ENCODE peak calls at places on chromosomes 12 and 14, in four cellular contexts. One of them, this sample, is unnamed.

GRCh38 chr12:94722664-94723063 is 72.3 kb upstream of the TMCC3 start:
- DNase-seq in stomach: no peak
- DNase-seq in cardiac muscle cell: no peak
- DNase-seq in pancreas: no peak
- DNase-seq in this sample: no peak

GRCh38 chr12:92765871-92766270 is 63.1 kb downstream of the PLEKHG7 start:
- DNase-seq in pancreas: no peak
- DNase-seq in cardiac muscle cell: no peak
- DNase-seq in stomach: no peak
- DNase-seq in this sample: no peak

GRCh38 chr12:87952223-87952622 is 77.0 kb downstream of the C12orf50 start:
- DNase-seq in pancreas: no peak
- DNase-seq in stomach: no peak
- DNase-seq in cardiac muscle cell: no peak
- DNase-seq in this sample: no peak

GRCh38 chr12:110266980-110267620 is 13.9 kb upstream of the ATP2A2 start:
- DNase-seq in stomach: no peak
- DNase-seq in pancreas: no peak
- DNase-seq in cardiac muscle cell: peak; percentile 64
- DNase-seq in this sample: no peak

GRCh38 chr12:115916910-115917668 is 360.4 kb downstream of the MED13L start:
- DNase-seq in pancreas: peak; percentile 90
- DNase-seq in stomach: peak; percentile 81
- DNase-seq in cardiac muscle cell: peak; percentile 61
- DNase-seq in this sample: peak; percentile 37

GRCh38 chr12:67794151-67794550 is 145.6 kb downstream of the DYRK2 start:
- DNase-seq in pancreas: no peak
- DNase-seq in stomach: no peak
- DNase-seq in cardiac muscle cell: no peak
- DNase-seq in this sample: no peak

GRCh38 chr12:47394070-47394469 is 311.8 kb downstream of the RPAP3 start:
- DNase-seq in cardiac muscle cell: no peak
- DNase-seq in pancreas: no peak
- DNase-seq in stomach: no peak
- DNase-seq in this sample: no peak

GRCh38 chr12:82873309-82873708 is 186.6 kb downstream of the TMTC2 start:
- DNase-seq in pancreas: no peak
- DNase-seq in cardiac muscle cell: no peak
- DNase-seq in stomach: no peak
- DNase-seq in this sample: no peak

GRCh38 chr14:100523131-100523530 is 64.1 kb downstream of the BEGAIN start:
- DNase-seq in stomach: no peak
- DNase-seq in cardiac muscle cell: no peak
- DNase-seq in pancreas: peak; percentile 30
- DNase-seq in this sample: no peak

GRCh38 chr12:49348781-49349180 is 2.1 kb downstream of the DNAJC22 start:
- DNase-seq in pancreas: peak; percentile 65
- DNase-seq in stomach: peak; percentile 17
- DNase-seq in cardiac muscle cell: no peak
- DNase-seq in this sample: no peak

GRCh38 chr12:89651192-89651591 is 57.4 kb downstream of the ATP2B1 start:
- DNase-seq in pancreas: no peak
- DNase-seq in stomach: no peak
- DNase-seq in cardiac muscle cell: no peak
- DNase-seq in this sample: no peak

GRCh38 chr14:24986206-24986893 is 63.6 kb downstream of the STXBP6 start:
- DNase-seq in cardiac muscle cell: no peak
- DNase-seq in pancreas: no peak
- DNase-seq in stomach: no peak
- DNase-seq in this sample: no peak

GRCh38 chr12:117361312-117361670 is at the start of gene NOS1:
- DNase-seq in pancreas: no peak
- DNase-seq in cardiac muscle cell: peak; percentile 13
- DNase-seq in stomach: no peak
- DNase-seq in this sample: no peak

GRCh38 chr14:77302926-77303325 is 17.8 kb downstream of the POMT2 start:
- DNase-seq in stomach: no peak
- DNase-seq in pancreas: no peak
- DNase-seq in cardiac muscle cell: no peak
- DNase-seq in this sample: peak; percentile 50

GRCh38 chr12:56721721-56722120 is 3.4 kb downstream of the NACA start:
- DNase-seq in stomach: no peak
- DNase-seq in pancreas: no peak
- DNase-seq in cardiac muscle cell: no peak
- DNase-seq in this sample: no peak

GRCh38 chr12:65362231-65362630 is 83.7 kb downstream of the MSRB3 start:
- DNase-seq in pancreas: no peak
- DNase-seq in cardiac muscle cell: no peak
- DNase-seq in stomach: no peak
- DNase-seq in this sample: no peak

GRCh38 chr12:53756300-53757094 is 4.7 kb upstream of the CISTR start:
- DNase-seq in cardiac muscle cell: no peak
- DNase-seq in stomach: no peak
- DNase-seq in pancreas: no peak
- DNase-seq in this sample: no peak

GRCh38 chr12:57896437-57897201 is 44.7 kb upstream of the ATP23 start:
- DNase-seq in cardiac muscle cell: peak; percentile 60
- DNase-seq in pancreas: peak; percentile 82
- DNase-seq in stomach: peak; percentile 61
- DNase-seq in this sample: no peak

GRCh38 chr12:5439333-5439732 is 7.4 kb downstream of the NTF3 start:
- DNase-seq in pancreas: no peak
- DNase-seq in stomach: no peak
- DNase-seq in cardiac muscle cell: no peak
- DNase-seq in this sample: no peak
- TF ChIP-seq CTCF in pancreas: no peak
- TF ChIP-seq CTCF in stomach: no peak
- TF ChIP-seq CTCF in cardiac muscle cell: no peak
- TF ChIP-seq CTCF in this sample: peak; percentile 25

GRCh38 chr14:95465936-95466335 is 50.5 kb downstream of the SYNE3 start:
- DNase-seq in stomach: no peak
- DNase-seq in pancreas: no peak
- DNase-seq in cardiac muscle cell: no peak
- DNase-seq in this sample: no peak
- H3K4me1 ChIP-seq in stomach: peaks cover 18% of the 10 kb centered on the region
- H3K4me1 ChIP-seq in pancreas: no peaks in the 10 kb centered on the region
- H3K4me1 ChIP-seq in cardiac muscle cell: no peaks in the 10 kb centered on the region
- H3K4me1 ChIP-seq in this sample: no peaks in the 10 kb centered on the region

GRCh38 chr14:90518941-90519256 is 122.1 kb downstream of the CALM1 start:
- DNase-seq in stomach: peak; percentile 51
- DNase-seq in pancreas: peak; percentile 52
- DNase-seq in cardiac muscle cell: no peak
- DNase-seq in this sample: no peak
- TF ChIP-seq CTCF in stomach: peak; percentile 78
- TF ChIP-seq CTCF in pancreas: peak; percentile 51
- TF ChIP-seq CTCF in cardiac muscle cell: peak; percentile 60
- TF ChIP-seq CTCF in this sample: peak; percentile 73

GRCh38 chr12:104457746-104458644 is 1.2 kb downstream of the CHST11 start:
- DNase-seq in pancreas: peak; percentile 65
- DNase-seq in cardiac muscle cell: peak; percentile 53
- DNase-seq in stomach: peak; percentile 41
- DNase-seq in this sample: no peak
- H3K4me1 ChIP-seq in pancreas: no peaks in the 10 kb centered on the region
- H3K4me1 ChIP-seq in cardiac muscle cell: peaks cover 18% of the 10 kb centered on the region
- H3K4me1 ChIP-seq in stomach: peaks cover 7% of the 10 kb centered on the region
- H3K4me1 ChIP-seq in this sample: peaks cover 22% of the 10 kb centered on the region

DNA sequence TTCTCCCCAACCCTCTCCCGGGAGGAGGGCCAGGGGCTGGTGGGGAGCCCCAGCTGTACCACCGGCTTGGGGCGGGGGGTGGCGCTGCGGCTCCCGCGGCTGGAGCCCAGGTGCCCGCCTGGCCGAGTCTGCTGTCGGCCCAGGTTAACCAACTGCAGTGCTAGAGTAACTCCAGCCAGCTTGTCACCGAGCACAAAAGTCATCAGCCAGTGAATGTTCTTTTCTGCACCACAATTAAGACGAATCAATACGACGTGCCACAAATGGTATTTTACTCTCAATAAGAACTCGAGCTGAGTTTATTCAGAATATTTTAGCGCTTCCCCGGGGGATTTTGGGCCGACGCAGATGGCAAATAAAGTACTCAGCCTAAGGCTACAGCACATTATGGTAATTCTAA is 83.3 kb downstream of the BCL11B start:
- DNase-seq in cardiac muscle cell: peak; percentile 14
- DNase-seq in stomach: no peak
- DNase-seq in pancreas: no peak
- DNase-seq in this sample: no peak
- TF ChIP-seq CTCF in cardiac muscle cell: no peak
- TF ChIP-seq CTCF in stomach: no peak
- TF ChIP-seq CTCF in pancreas: no peak
- TF ChIP-seq CTCF in this sample: peak; percentile 64

DNA sequence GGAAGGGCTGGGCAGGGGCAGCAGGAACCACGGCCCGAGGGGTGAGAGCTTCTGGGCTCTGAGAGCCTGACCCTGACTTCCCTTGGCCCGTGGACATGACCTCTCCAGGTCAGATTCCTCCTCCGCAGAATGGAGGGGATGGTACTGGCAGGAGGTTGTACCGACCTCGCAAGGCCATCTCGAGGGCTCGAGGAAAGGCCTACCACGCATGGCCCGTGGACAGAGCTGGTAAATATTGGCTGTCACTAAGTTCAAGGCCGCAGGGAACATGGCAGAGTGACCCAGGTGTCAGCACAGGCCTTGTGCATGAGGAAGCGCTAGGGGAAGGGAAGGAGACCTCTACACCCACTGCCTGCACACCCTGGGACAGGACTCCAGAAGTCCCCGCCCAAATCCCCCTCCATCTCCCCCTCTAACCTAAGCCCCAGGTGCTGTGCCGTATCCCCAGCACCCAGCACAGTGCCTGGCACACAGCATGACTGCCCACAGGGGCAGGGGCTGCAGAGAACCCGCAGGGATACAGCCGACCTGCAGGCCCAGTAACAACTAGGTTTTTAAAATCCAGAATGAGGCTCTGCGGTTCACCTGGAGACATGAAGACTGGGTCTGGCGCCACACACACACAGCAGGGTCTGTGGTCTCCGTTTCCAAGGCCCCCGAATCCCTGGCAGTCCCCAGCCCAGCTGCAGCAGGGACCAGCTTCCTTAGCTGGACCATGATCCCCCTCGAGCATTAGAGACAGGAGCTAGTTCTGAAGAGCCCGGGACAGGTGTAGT is 54.8 kb upstream of the PPP2R5C start:
- DNase-seq in stomach: no peak
- DNase-seq in cardiac muscle cell: no peak
- DNase-seq in pancreas: no peak
- DNase-seq in this sample: no peak
- H3K4me1 ChIP-seq in stomach: peaks cover 17% of the 10 kb centered on the region
- H3K4me1 ChIP-seq in cardiac muscle cell: no peaks in the 10 kb centered on the region
- H3K4me1 ChIP-seq in pancreas: no peaks in the 10 kb centered on the region
- H3K4me1 ChIP-seq in this sample: no peaks in the 10 kb centered on the region

DNA sequence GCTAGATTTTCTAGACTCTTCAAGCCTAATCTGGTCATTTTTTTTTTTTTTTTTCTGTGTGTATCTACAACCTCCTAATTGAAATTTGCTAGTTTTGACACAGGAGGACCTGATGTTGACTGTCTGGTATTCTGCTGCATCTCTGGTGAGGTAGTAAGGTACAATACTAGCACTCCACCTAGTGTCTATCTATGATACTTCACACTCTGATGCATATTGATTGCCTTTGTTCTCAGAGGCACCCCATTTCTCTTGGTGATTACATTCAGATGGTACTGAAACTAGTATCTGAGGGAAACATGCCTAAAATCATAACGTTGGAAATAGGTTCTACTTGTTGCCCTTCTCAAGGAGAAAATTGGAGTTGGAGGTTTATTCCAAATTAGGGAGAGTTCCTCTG is 930.5 kb upstream of the NOVA1 start:
- DNase-seq in pancreas: no peak
- DNase-seq in stomach: no peak
- DNase-seq in cardiac muscle cell: peak; percentile 56
- DNase-seq in this sample: peak; percentile 39
- TF ChIP-seq CTCF in pancreas: no peak
- TF ChIP-seq CTCF in stomach: no peak
- TF ChIP-seq CTCF in cardiac muscle cell: peak; percentile 30
- TF ChIP-seq CTCF in this sample: peak; percentile 73

DNA sequence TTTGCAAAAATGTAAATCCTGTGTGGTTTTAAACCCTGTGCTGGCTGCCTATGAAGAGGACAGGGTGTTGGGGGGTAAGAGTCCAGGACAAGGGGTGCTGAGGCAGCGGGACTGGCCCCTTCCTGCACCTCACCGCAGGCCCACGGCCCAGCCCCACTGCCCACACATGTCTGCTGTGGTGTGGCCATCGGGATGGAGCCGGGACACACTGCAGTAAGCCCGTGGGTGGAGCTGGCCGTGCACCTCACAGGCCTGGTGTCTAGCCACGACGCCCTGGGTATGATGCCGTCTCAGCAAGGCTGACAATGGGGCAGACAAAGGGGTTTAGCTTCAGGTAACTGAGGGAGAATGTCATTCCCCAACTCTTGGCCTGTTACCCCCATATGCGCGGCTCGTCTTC is 19.6 kb downstream of the AMN start:
- DNase-seq in pancreas: no peak
- DNase-seq in cardiac muscle cell: no peak
- DNase-seq in stomach: no peak
- DNase-seq in this sample: no peak
- H3K4me1 ChIP-seq in pancreas: no peaks in the 10 kb centered on the region
- H3K4me1 ChIP-seq in cardiac muscle cell: peaks cover 6% of the 10 kb centered on the region
- H3K4me1 ChIP-seq in stomach: peaks cover 7% of the 10 kb centered on the region
- H3K4me1 ChIP-seq in this sample: no peaks in the 10 kb centered on the region

DNA sequence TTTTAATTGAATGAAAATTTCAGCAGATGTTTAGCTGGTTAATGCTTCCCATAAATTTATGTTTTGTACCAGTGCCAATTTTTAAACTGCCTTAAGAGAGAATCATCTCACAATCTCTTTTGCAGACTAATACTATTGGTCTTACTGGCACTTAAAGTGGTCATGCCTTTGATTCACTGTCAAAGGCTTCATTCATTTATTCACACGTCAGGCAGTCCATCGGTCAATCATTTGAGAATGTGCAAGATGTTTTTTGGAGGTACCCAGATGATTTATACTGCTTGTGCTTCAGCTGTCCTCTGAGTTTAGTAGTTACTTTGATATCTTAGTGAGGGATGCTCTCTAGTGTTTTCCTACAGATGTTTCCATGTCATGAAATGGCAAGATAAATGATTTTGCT is 83.4 kb downstream of the NAV3 start:
- DNase-seq in cardiac muscle cell: no peak
- DNase-seq in stomach: no peak
- DNase-seq in pancreas: no peak
- DNase-seq in this sample: no peak
- TF ChIP-seq CTCF in cardiac muscle cell: peak; percentile 5
- TF ChIP-seq CTCF in stomach: no peak
- TF ChIP-seq CTCF in pancreas: no peak
- TF ChIP-seq CTCF in this sample: peak; percentile 21

DNA sequence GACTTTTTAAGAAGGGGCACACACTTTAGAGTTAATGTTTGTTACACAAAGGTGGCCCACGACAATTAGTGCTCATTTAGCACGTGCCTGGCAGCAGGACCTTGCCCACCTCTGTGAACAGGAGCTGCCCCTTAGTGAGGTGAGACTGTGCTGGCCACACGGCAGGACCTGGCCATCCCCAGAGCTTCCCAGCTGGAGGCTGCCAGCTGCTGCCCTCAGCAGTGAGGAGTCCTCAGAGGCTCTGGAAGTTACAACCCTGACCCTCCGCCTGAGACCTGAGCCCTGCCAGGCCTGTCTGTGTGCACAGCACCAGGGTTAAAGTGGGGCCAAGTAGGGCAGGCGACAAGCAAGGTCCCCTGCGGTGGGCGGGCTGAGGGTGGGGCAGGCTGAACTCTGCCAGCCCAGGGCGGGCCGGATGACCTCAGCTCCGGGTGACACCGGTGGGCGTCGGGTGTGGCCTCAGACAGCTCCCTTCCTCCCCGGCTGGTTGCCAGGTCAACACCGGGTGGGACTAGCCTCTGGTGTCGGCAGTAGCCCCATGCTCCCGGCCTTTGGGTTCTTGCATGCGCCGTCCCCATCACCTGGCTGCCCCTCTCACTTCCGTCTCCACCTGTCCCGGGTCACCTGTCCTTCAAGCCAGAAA is 9.2 kb upstream of the LBHD2 start:
- DNase-seq in cardiac muscle cell: peak; percentile 18
- DNase-seq in pancreas: peak; percentile 85
- DNase-seq in stomach: peak; percentile 74
- DNase-seq in this sample: no peak
- H3K4me1 ChIP-seq in cardiac muscle cell: no peaks in the 10 kb centered on the region
- H3K4me1 ChIP-seq in pancreas: no peaks in the 10 kb centered on the region
- H3K4me1 ChIP-seq in stomach: peaks cover 7% of the 10 kb centered on the region
- H3K4me1 ChIP-seq in this sample: no peaks in the 10 kb centered on the region